ENCODE peak calls at places on chromosomes 16 and 17, in ten cellular contexts. Z is stimulated activated CD4-positive, alpha-beta T cell treated with anti-CD3 and anti-CD28 coated beads, Interleukin-4, amount 100 ng/mL, for 48 hours; M is psoas muscle; I is skeletal muscle cell; O is CD4-positive, alpha-beta T cell; E is fibroblast of the conjunctiva; S is HuH-7.5; L is mesenchymal stem cell; B is ovary; U is aorta. Q is an unnamed sample.

GRCh38 chr17:79803997-79804855 is 7.3 kb upstream of the CBX8 start:
- DNase-seq in Z (peak; percentile 74), M (no peak), I (no peak), O (no peak), E (no peak), S (no peak), L (no peak), B (no peak), U (no peak), Q (peak; percentile 47)

GRCh38 chr17:17663160-17664072 is 17.8 kb upstream of the RAI1 start:
- DNase-seq in Z (peak; percentile 67), M (peak; percentile 47), I (peak; percentile 92), O (peak; percentile 65), E (peak; percentile 85), S (no peak), L (peak; percentile 99), B (no peak), U (peak; percentile 83), Q (peak; percentile 81)

GRCh38 chr16:50802958-50803357 is 61.1 kb downstream of the CYLD start:
- DNase-seq in Z (no peak), M (no peak), I (no peak), O (no peak), E (no peak), S (no peak), L (no peak), B (no peak), U (no peak), Q (no peak)

GRCh38 chr17:55273579-55274370 is 9.0 kb downstream of the HLF start:
- DNase-seq in Z (no peak), M (peak; percentile 79), I (no peak), O (no peak), E (no peak), S (no peak), L (no peak), B (peak; percentile 38), U (peak; percentile 92), Q (no peak)

GRCh38 chr16:77794586-77794985 is 6.2 kb downstream of the VAT1L start:
- DNase-seq in Z (no peak), M (no peak), I (peak; percentile 48), O (no peak), E (no peak), S (no peak), L (peak; percentile 86), B (no peak), U (no peak), Q (no peak)

GRCh38 chr17:7238418-7239090 is 703 bp downstream of the PHF23 start:
- DNase-seq in Z (no peak), M (no peak), I (no peak), O (no peak), E (no peak), S (no peak), L (no peak), B (peak; percentile 69), U (no peak), Q (no peak)

GRCh38 chr17:82813299-82814051 is 26.3 kb downstream of the ZNF750 start:
- DNase-seq in Z (no peak), M (no peak), I (no peak), O (no peak), E (no peak), S (no peak), L (no peak), B (no peak), U (no peak), Q (no peak)

GRCh38 chr17:33653389-33653788 is 360.3 kb upstream of the ASIC2 start:
- DNase-seq in Z (no peak), M (no peak), I (no peak), O (no peak), E (no peak), S (no peak), L (no peak), B (no peak), U (no peak), Q (no peak)

GRCh38 chr16:22278418-22278817 is 18.8 kb upstream of the POLR3E start:
- DNase-seq in Z (no peak), M (no peak), I (no peak), O (no peak), E (no peak), S (no peak), L (no peak), B (no peak), U (no peak), Q (no peak)

GRCh38 chr17:17527534-17527933 is 31.3 kb upstream of the RASD1 start:
- DNase-seq in Z (no peak), M (peak; percentile 33), I (no peak), O (no peak), E (no peak), S (no peak), L (no peak), B (no peak), U (no peak), Q (no peak)

GRCh38 chr17:28716740-28717577 is 709 bp downstream of the RAB34 start:
- DNase-seq in Z (no peak), M (peak; percentile 46), I (no peak), O (no peak), E (peak; percentile 36), S (no peak), L (peak; percentile 62), B (peak; percentile 61), U (peak; percentile 85), Q (no peak)

GRCh38 chr17:3556239-3556904 is 1.2 kb downstream of the TRPV3 start:
- DNase-seq in Z (no peak), M (no peak), I (no peak), O (no peak), E (no peak), S (no peak), L (no peak), B (no peak), U (no peak), Q (no peak)

Q was measured in GM18507.